ENCODE peak calls at places on chromosomes 7 and 10, in five cellular contexts. M is suprapubic skin, V is body of pancreas, Q is IMR-90, K is ovary. L is an unnamed sample.

GRCh38 chr10:75542902-75543301 is 111.5 kb downstream of the LRMDA start:
- DNase-seq in M (peak), V (peak), Q (no peak), K (peak), L (peak)

GRCh38 chr7:106061301-106061979 is 50.7 kb downstream of the SYPL1 start:
- DNase-seq in M (no peak), V (no peak), Q (no peak), K (no peak), L (no peak)

GRCh38 chr7:36400606-36401005 is 10.9 kb downstream of the ANLN start:
- DNase-seq in M (no peak), V (no peak), Q (peak), K (no peak), L (no peak)

GRCh38 chr7:21946228-21946709 is 570 bp upstream of the CDCA7L start:
- DNase-seq in M (no peak), V (no peak), Q (no peak), K (no peak), L (no peak)

GRCh38 chr10:86058964-86059363 is 307.6 kb downstream of the GRID1 start:
- DNase-seq in M (peak), V (no peak), Q (no peak), K (no peak), L (no peak)

GRCh38 chr7:158613481-158613880 is 25.9 kb upstream of the PTPRN2 start:
- DNase-seq in M (no peak), V (no peak), Q (no peak), K (no peak), L (no peak)

GRCh38 chr7:102063736-102064135 is 222.9 kb upstream of the SH2B2 start:
- DNase-seq in M (no peak), V (no peak), Q (peak), K (no peak), L (no peak)

GRCh38 chr7:96495751-96496216 is 173.9 kb upstream of the SLC25A13 start:
- DNase-seq in M (no peak), V (no peak), Q (no peak), K (no peak), L (no peak)

GRCh38 chr10:73577788-73578187 is 13.4 kb downstream of the USP54 start:
- DNase-seq in M (no peak), V (peak), Q (peak), K (peak), L (peak)

GRCh38 chr7:81256991-81257390 is 338.1 kb upstream of the SEMA3C start:
- DNase-seq in M (no peak), V (peak), Q (peak), K (no peak), L (no peak)

GRCh38 chr10:114064151-114065045 is 20.7 kb downstream of the ADRB1 start:
- DNase-seq in M (no peak), V (peak), Q (no peak), K (no peak), L (no peak)

GRCh38 chr10:100697070-100697469 is 48.3 kb upstream of the PAX2 start:
- DNase-seq in M (no peak), V (peak), Q (peak), K (no peak), L (no peak)

GRCh38 chr10:70943806-70944466 is 55.6 kb upstream of the PCBD1 start:
- DNase-seq in M (no peak), V (no peak), Q (no peak), K (no peak), L (no peak)

GRCh38 chr10:30747633-30748032 is 118.1 kb upstream of the LYZL2 start:
- DNase-seq in M (no peak), V (no peak), Q (peak), K (no peak), L (no peak)

GRCh38 chr10:67779455-67780205 is 58.4 kb downstream of the DNAJC12 start:
- DNase-seq in M (no peak), V (peak), Q (peak), K (peak), L (peak)

GRCh38 chr10:117736655-117737054 is 194.1 kb downstream of the EMX2 start:
- DNase-seq in M (no peak), V (no peak), Q (no peak), K (no peak), L (no peak)

GRCh38 chr7:151351967-151352366 is 10.4 kb downstream of the NUB1 start:
- DNase-seq in M (no peak), V (no peak), Q (no peak), K (no peak), L (no peak)

GRCh38 chr7:1846331-1847065 is 176.4 kb downstream of the ELFN1 start:
- DNase-seq in M (no peak), V (no peak), Q (no peak), K (no peak), L (no peak)

GRCh38 chr7:15015545-15016314 is 113.2 kb upstream of the DGKB start:
- DNase-seq in M (no peak), V (peak), Q (peak), K (peak), L (peak)

DNA sequence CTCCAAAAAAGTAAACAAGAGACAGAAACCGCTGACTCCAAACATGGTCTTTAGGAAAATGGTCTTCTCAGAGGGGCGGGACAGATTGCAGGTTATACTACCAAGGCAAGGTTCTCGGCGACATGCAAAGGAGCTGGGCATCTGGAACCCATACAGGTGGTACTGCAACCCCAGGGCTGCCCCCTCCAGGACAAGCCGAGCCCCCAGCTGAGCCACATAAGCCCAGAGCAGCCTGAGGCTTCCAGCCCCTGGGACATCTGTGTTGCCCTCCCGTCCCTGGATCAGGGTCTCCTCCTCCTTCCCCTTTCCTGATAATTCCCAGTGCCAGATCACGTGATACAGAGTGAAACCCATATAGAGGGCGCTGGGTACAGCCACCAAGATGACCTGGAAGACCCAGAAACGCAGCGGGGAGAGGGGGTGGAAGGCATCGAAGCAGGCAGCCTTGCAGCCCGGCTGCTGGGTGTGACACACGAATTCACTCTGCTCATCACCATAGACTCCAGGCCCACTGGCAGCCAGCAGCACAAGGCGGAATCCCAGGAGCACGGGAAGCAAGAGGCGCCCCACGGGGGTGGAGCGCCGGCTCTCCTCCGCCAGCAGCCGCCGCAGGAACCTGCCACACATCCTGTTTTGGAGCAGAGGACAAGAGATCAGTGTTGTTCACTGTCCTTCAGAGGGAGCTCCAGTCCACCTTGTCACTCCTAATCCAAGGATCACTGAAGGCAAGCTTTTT is at the start of gene GJC3:
- DNase-seq in M (no peak), V (peak), Q (peak), K (peak), L (peak)
- TF ChIP-seq POLR2A in M (no peak), V (no peak), Q (no peak), K (no peak), L (no peak)

GRCh38 chr7:45689011-45689796 is 115.0 kb downstream of the ADCY1 start:
- DNase-seq in M (peak), V (no peak), Q (peak), K (no peak), L (no peak)
- H3K27ac ChIP-seq in M (no peak), V (no peak), Q (peak), K (no peak), L (no peak)

DNA sequence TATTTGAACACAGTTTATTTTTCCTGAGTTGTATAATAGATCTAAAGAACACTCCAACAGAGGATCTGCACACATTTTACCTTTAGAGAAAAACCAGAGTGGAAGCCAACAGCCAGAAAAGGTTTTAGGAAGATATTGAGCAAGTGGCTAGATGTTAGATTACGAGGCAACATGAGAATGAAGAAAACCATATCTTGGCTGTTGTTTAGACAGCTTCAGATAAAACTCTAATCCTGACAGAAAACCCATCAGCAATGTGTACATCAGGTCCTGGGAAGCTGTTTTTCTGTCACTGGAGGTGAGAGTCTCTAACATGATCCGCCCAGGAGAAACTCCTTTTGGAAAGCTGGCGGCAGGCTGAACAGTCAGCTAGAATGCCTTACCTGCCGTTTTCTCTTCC is 159.5 kb downstream of the SPAG6 start:
- DNase-seq in M (no peak), V (no peak), Q (no peak), K (no peak), L (no peak)
- TF ChIP-seq POLR2A in M (no peak), V (no peak), Q (no peak), K (no peak), L (no peak)

GRCh38 chr7:52825611-52826010 is 209.8 kb upstream of the POM121L12 start:
- DNase-seq in M (no peak), V (no peak), Q (no peak), K (no peak), L (no peak)

GRCh38 chr7:52831321-52831720 is 204.1 kb upstream of the POM121L12 start:
- DNase-seq in M (no peak), V (no peak), Q (no peak), K (no peak), L (no peak)

DNA sequence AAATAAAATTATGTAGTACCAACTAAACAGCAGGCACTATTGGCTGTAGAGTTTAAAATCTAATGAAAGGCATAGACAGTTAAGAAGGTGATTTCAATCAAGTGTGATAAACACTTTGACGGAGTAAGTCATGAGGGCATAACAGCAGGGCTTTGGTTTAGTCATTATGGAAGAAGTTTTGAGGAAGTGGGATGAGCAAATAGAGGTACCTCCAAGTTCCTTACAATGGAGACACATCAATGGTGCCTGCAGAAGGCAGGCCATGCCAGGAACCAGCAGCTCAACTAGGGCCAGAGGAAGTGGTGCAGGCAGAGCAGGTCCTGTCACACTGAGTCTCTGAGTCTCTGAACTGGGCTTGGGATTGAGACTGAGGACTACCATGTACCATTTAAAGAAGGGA is 208.9 kb upstream of the POM121L12 start:
- DNase-seq in M (no peak), V (no peak), Q (no peak), K (no peak), L (no peak)
- H3K27ac ChIP-seq in M (no peak), V (no peak), Q (no peak), K (no peak), L (no peak)

GRCh38 chr10:80453715-80454525 is at the start of gene TSPAN14:
- DNase-seq in M (peak), V (peak), Q (peak), K (peak), L (peak)
- TF ChIP-seq POLR2A in M (no peak), V (peak), Q (no peak), K (peak), L (peak)

GRCh38 chr10:11181996-11182395 is 164.3 kb downstream of the CELF2 start:
- DNase-seq in M (no peak), V (peak), Q (no peak), K (peak), L (no peak)

GRCh38 chr10:11177926-11178453 is 160.3 kb downstream of the CELF2 start:
- DNase-seq in M (no peak), V (no peak), Q (no peak), K (no peak), L (no peak)

GRCh38 chr10:11178606-11179221 is 161.0 kb downstream of the CELF2 start:
- DNase-seq in M (no peak), V (peak), Q (peak), K (no peak), L (no peak)

GRCh38 chr10:11179231-11180105 is 161.8 kb downstream of the CELF2 start:
- DNase-seq in M (no peak), V (no peak), Q (no peak), K (no peak), L (no peak)

GRCh38 chr10:11180228-11180627 is 162.6 kb downstream of the CELF2 start:
- DNase-seq in M (no peak), V (peak), Q (no peak), K (no peak), L (no peak)
- H3K27ac ChIP-seq in M (no peak), V (no peak), Q (no peak), K (no peak), L (no peak)

DNA sequence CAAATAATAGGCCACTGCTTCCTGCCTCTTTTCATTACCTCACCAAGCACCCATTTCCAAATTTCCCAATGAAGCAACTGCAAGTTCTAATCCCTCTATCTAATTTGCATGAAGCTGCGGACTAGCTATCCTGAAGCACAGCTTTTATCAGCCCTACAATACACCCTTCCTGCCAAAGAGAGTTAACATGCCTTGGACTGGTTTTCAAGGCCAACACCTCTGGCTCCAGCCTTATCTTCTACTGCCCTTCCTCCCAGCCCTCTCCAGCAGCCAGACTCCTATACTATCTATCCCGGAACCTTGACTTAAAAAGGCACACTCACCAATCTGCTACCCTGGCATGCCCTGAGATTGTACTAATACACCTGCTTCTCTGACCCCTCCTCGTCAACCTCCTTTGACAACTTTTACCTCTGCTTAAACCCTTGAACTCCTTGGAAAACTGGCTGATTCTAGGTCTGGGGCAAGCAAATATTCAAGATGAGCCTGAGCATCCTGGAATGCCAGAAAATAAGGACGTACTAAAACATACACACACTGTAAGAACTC is 73.4 kb downstream of the SGMS1 start:
- DNase-seq in M (no peak), V (peak), Q (peak), K (no peak), L (no peak)
- TF ChIP-seq POLR2A in M (no peak), V (no peak), Q (no peak), K (no peak), L (no peak)

DNA sequence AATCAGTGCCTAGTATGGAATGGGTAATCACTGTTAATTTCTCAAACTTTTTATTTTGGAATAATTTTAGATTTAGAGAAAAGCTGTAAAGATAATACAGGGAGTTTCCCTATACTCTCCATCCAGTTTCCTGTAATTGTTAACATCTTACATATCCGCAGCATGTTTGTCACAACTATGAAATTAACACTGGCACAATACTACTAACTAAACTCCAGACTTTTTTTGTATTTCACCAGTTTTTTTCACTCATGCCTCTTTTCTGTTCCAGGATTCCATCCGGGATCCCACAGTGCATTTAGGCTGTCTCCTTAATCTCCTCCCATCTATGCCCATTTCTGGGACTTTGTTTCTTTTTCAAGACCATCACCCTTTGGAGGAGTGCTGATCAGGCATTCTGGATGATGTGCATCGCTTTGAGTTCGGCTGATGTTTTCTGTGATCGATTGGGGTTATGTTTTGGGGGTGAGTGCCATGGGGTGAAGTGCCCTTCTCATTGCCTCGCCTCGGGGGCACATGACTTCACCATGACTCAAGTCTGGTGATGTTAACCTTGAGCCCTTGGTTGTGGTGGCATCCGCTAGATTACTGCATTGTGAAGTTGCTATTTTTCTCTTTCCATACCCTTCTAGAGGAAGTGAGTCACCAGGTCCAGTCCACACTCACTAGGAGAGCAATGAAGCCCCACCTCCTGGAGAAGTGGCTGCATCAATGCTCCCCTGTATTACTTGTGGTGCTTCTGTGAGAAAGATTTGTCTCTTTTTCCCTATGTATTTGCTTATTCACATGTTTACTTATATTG is 43.9 kb upstream of the GRB10 start:
- DNase-seq in M (no peak), V (no peak), Q (peak), K (no peak), L (no peak)
- H3K27ac ChIP-seq in M (no peak), V (no peak), Q (no peak), K (no peak), L (no peak)